ENCODE peak calls at places on chromosomes 4 and X, in nine cellular contexts. D, K, P, E, V, O, W, I and T are unnamed samples. For H3K9me3, the result is how much of the 10 kb centered on the place peaks cover.

GRCh38 chr4:81528200-81528599 is 56.5 kb upstream of the RASGEF1B start:
- DNase-seq in D (no peak), K (no peak), P (no peak), E (no peak), V (no peak), O (no peak), W (no peak), I (no peak), T (no peak)

GRCh38 chr4:16627999-16628398 is 270.4 kb downstream of the LDB2 start:
- DNase-seq in D (no peak), K (no peak), P (no peak), E (no peak), V (no peak), O (no peak), W (no peak), I (peak), T (no peak)

GRCh38 chr4:155759372-155760252 is 791 bp downstream of the GUCY1B1 start:
- DNase-seq in D (no peak), K (peak), P (peak), E (no peak), V (peak), O (no peak), W (peak), I (peak), T (peak)

GRCh38 chr4:24693636-24694035 is 101.7 kb upstream of the SOD3 start:
- DNase-seq in D (no peak), K (no peak), P (no peak), E (no peak), V (no peak), O (no peak), W (no peak), I (no peak), T (no peak)

GRCh38 chrX:45274576-45274975 is 73.9 kb upstream of the DIPK2B start:
- DNase-seq in D (no peak), K (no peak), P (no peak), E (no peak), V (no peak), O (no peak), W (no peak), I (peak), T (no peak)

GRCh38 chr4:90753068-90753467 is 625.9 kb downstream of the CCSER1 start:
- DNase-seq in D (no peak), K (no peak), P (no peak), E (no peak), V (no peak), O (no peak), W (no peak), I (no peak), T (no peak)

GRCh38 chr4:190014771-190015537 is 12.1 kb downstream of the FRG2 start:
- DNase-seq in D (no peak), K (no peak), P (no peak), E (no peak), V (no peak), O (no peak), W (peak), I (no peak), T (no peak)

GRCh38 chr4:152696764-152697250 is 17.0 kb upstream of the TMEM154 start:
- DNase-seq in D (peak), K (no peak), P (no peak), E (peak), V (no peak), O (no peak), W (no peak), I (peak), T (no peak)

GRCh38 chrX:101229155-101229554 is 9.6 kb downstream of the DRP2 start:
- DNase-seq in D (no peak), K (no peak), P (no peak), E (no peak), V (no peak), O (no peak), W (no peak), I (peak), T (no peak)

GRCh38 chr4:42397635-42398447 is 553 bp downstream of the SHISA3 start:
- DNase-seq in D (no peak), K (no peak), P (no peak), E (no peak), V (peak), O (no peak), W (peak), I (peak), T (no peak)

GRCh38 chr4:74056858-74057562 is 18.5 kb upstream of the CXCL3 start:
- DNase-seq in D (no peak), K (no peak), P (no peak), E (no peak), V (no peak), O (no peak), W (no peak), I (peak), T (no peak)

GRCh38 chrX:39112143-39112542 is 310.9 kb downstream of the MID1IP1 start:
- DNase-seq in D (no peak), K (no peak), P (no peak), E (no peak), V (no peak), O (no peak), W (no peak), I (peak), T (no peak)

GRCh38 chr4:6444587-6444986 is 27.8 kb downstream of the PPP2R2C start:
- DNase-seq in D (no peak), K (no peak), P (no peak), E (no peak), V (no peak), O (no peak), W (no peak), I (no peak), T (no peak)

GRCh38 chr4:186624951-186625350 is 69.6 kb upstream of the MTNR1A start:
- DNase-seq in D (no peak), K (no peak), P (no peak), E (no peak), V (no peak), O (no peak), W (no peak), I (no peak), T (no peak)

GRCh38 chrX:84187501-84188319 is at the start of gene RPS6KA6:
- DNase-seq in D (no peak), K (peak), P (peak), E (no peak), V (peak), O (peak), W (peak), I (peak), T (no peak)

GRCh38 chr4:78121338-78121904 is 64.3 kb downstream of the FRAS1 start:
- DNase-seq in D (no peak), K (no peak), P (no peak), E (no peak), V (peak), O (no peak), W (no peak), I (no peak), T (no peak)

GRCh38 chr4:131764730-131765129 is 1384.4 kb upstream of the PCDH10 start:
- DNase-seq in D (no peak), K (no peak), P (no peak), E (no peak), V (no peak), O (no peak), W (no peak), I (no peak), T (no peak)

GRCh38 chrX:129931411-129932136 is 25.6 kb downstream of the UTP14A start:
- DNase-seq in D (peak), K (peak), P (peak), E (peak), V (peak), O (peak), W (peak), I (peak), T (peak)

GRCh38 chr4:3414421-3415279 is 27.1 kb upstream of the HGFAC start:
- DNase-seq in D (no peak), K (peak), P (peak), E (no peak), V (no peak), O (no peak), W (peak), I (no peak), T (no peak)

GRCh38 chrX:46235778-46236177 is 309.4 kb downstream of the ZNF674 start:
- DNase-seq in D (no peak), K (no peak), P (no peak), E (no peak), V (no peak), O (no peak), W (no peak), I (no peak), T (no peak)

GRCh38 chr4:122364700-122365404 is 14.0 kb upstream of the ADAD1 start:
- DNase-seq in D (peak), K (no peak), P (no peak), E (no peak), V (no peak), O (no peak), W (peak), I (peak), T (no peak)

GRCh38 chr4:108881190-108881589 is 118.3 kb upstream of the ETNPPL start:
- DNase-seq in D (no peak), K (no peak), P (no peak), E (no peak), V (no peak), O (no peak), W (no peak), I (no peak), T (no peak)

GRCh38 chr4:26590639-26591038 is 6.8 kb downstream of the TBC1D19 start:
- DNase-seq in D (no peak), K (no peak), P (no peak), E (no peak), V (no peak), O (no peak), W (no peak), I (peak), T (no peak)

GRCh38 chrX:118495958-118496762 is 545 bp downstream of the DOCK11 start:
- DNase-seq in D (peak), K (peak), P (peak), E (peak), V (peak), O (peak), W (peak), I (peak), T (peak)

GRCh38 chrX:68589372-68589753 is 58.1 kb upstream of the STARD8 start:
- DNase-seq in D (no peak), K (no peak), P (no peak), E (no peak), V (no peak), O (no peak), W (no peak), I (no peak), T (no peak)

GRCh38 chrX:41043950-41044349 is 41.3 kb upstream of the USP9X start:
- DNase-seq in D (no peak), K (no peak), P (no peak), E (no peak), V (no peak), O (no peak), W (no peak), I (peak), T (no peak)

GRCh38 chr4:8517946-8518345 is 62.2 kb upstream of the GPR78 start:
- DNase-seq in D (no peak), K (no peak), P (no peak), E (no peak), V (no peak), O (no peak), W (no peak), I (no peak), T (no peak)

GRCh38 chr4:37989398-37990260 is 29.4 kb downstream of the PTTG2 start:
- DNase-seq in D (no peak), K (no peak), P (no peak), E (no peak), V (no peak), O (no peak), W (no peak), I (no peak), T (no peak)

GRCh38 chr4:17347445-17347844 is 164.4 kb downstream of the QDPR start:
- DNase-seq in D (peak), K (no peak), P (no peak), E (no peak), V (no peak), O (no peak), W (peak), I (peak), T (no peak)

GRCh38 chr4:76354517-76355473 is 48.3 kb downstream of the STBD1 start:
- DNase-seq in D (peak), K (no peak), P (no peak), E (no peak), V (no peak), O (no peak), W (no peak), I (no peak), T (no peak)

GRCh38 chr4:2009651-2010233 is 968 bp upstream of the NELFA start:
- DNase-seq in D (peak), K (peak), P (peak), E (no peak), V (peak), O (peak), W (peak), I (peak), T (no peak)

GRCh38 chrX:136665258-136665900 is 17.4 kb downstream of the CD40LG start:
- DNase-seq in D (no peak), K (no peak), P (no peak), E (no peak), V (no peak), O (no peak), W (no peak), I (no peak), T (no peak)

GRCh38 chr4:110621328-110621812 is 1.5 kb downstream of the PITX2 start:
- DNase-seq in D (no peak), K (no peak), P (no peak), E (no peak), V (no peak), O (no peak), W (no peak), I (no peak), T (no peak)

DNA sequence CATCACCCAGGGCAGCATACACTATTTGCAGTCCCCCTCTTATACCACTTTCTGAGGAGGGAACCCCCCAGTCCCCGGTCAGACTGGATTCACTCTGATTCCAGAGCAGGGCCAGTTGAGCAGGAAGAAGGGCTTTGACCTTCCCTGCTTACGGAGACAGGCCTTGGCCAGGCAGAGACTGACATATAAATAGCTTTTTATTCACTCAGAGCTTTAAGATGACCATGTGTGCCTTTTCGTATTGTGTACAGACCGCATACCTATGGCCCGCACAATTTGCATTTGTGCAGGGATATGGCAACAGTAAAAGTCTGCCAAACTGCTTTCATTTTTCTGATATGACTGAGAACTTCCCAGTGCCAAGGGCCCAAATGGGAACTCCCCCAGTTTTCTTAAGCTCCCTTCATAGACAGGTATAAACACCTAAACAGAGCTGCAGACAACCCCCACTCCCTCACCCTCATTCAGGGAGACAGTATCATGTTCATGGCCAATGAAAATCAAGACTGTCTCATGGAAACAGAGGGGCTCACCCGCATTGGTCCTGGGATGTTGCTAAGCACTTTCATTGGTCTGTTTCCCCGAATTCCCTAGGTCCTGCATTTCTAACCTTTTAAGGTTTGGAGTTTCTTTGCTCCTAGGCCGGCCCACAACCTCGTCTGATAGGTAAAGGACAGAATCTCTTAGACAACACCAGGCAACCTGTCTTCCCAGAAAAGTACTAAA is 86.0 kb downstream of the RTL5 start:
- DNase-seq in D (no peak), K (no peak), P (no peak), E (no peak), V (no peak), O (no peak), W (peak), I (peak), T (peak)
- H3K27ac ChIP-seq in D (no peak), K (peak), P (no peak), E (peak), V (no peak), O (no peak), W (no peak), I (no peak), T (peak)

GRCh38 chr4:86670298-86670697 is 76.2 kb downstream of the PTPN13 start:
- DNase-seq in D (no peak), K (no peak), P (no peak), E (no peak), V (no peak), O (no peak), W (no peak), I (no peak), T (no peak)

GRCh38 chr4:86664959-86665358 is 70.8 kb downstream of the PTPN13 start:
- DNase-seq in D (no peak), K (no peak), P (no peak), E (no peak), V (no peak), O (no peak), W (no peak), I (peak), T (no peak)

GRCh38 chr4:86675548-86675947 is 81.4 kb downstream of the PTPN13 start:
- DNase-seq in D (no peak), K (no peak), P (no peak), E (no peak), V (no peak), O (no peak), W (no peak), I (peak), T (no peak)

GRCh38 chr4:86670739-86671138 is 76.6 kb downstream of the PTPN13 start:
- DNase-seq in D (no peak), K (no peak), P (no peak), E (no peak), V (no peak), O (no peak), W (no peak), I (peak), T (no peak)
- H3K9me3 ChIP-seq in D (under half), K (under half), P (under half), E (under half), V (under half), O (under half), W (under half), I (under half), T (under half)

DNA sequence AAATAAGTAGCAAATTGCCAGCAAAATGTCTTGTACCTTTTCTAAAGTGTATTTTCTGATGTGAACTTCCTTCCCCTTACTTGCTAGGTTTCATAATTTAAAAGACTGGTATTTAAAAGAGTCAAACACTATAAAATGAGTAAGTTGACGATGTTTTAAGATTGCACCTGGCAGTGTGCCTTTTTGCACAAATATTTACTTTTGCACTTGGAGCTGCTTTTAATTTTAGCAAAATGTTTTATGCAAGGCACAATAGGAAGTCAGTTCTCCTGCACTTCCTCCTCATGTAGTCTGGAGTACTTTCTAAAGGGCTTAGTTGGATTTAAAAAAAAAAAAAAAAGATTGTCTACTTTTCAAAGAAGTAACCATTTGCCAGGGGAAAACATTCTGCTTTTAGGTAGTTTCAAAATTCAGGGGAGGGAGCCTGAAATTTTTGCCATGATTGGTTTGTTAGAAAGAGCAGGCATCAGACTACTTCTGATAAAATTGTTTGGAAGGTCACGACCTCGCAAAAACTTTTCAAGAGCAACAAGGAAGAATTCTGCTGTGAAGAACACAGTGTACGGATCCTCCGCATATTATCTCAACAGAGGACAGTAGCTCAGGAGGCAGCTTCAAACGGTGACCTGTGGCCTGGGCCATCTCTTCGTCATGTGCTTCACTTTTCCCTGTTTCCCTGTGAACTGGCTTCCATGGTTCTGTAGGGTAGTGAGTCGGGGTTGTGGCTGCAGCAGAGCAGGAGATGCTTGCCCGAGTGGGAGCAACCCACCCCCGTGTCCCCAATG is 66.1 kb downstream of the CDS1 start:
- DNase-seq in D (no peak), K (no peak), P (no peak), E (no peak), V (no peak), O (no peak), W (no peak), I (peak), T (no peak)
- TF ChIP-seq CTCF in D (no peak), K (no peak), P (no peak), E (no peak), V (no peak), O (no peak), W (no peak), I (no peak), T (no peak)

GRCh38 chr4:169439244-169439643 is 168.5 kb upstream of the SH3RF1 start:
- DNase-seq in D (no peak), K (no peak), P (no peak), E (no peak), V (no peak), O (no peak), W (no peak), I (no peak), T (no peak)
- H3K27ac ChIP-seq in D (no peak), K (no peak), P (no peak), E (no peak), V (no peak), O (no peak), W (no peak), I (no peak), T (no peak)